ENCODE peak calls at places on chromosomes 13 and 19, in five cellular contexts. One of them, this sample, is unnamed.

GRCh38 chr19:19146000-19146608 is 7.8 kb upstream of the TMEM161A start:
- DNase-seq in AG04450: peak; percentile 29
- DNase-seq in GM23248: peak; percentile 52
- DNase-seq in testis: peak; percentile 82
- DNase-seq in upper lobe of right lung: peak; percentile 89
- DNase-seq in this sample: no peak

GRCh38 chr19:39474139-39474620 is 6.5 kb upstream of the TIMM50 start:
- DNase-seq in GM23248: peak; percentile 49
- DNase-seq in testis: peak; percentile 60
- DNase-seq in upper lobe of right lung: peak; percentile 82
- DNase-seq in AG04450: no peak
- DNase-seq in this sample: no peak

GRCh38 chr13:100541882-100542545 is 46.6 kb downstream of the GGACT start:
- DNase-seq in upper lobe of right lung: no peak
- DNase-seq in testis: no peak
- DNase-seq in AG04450: no peak
- DNase-seq in GM23248: no peak
- DNase-seq in this sample: no peak

GRCh38 chr19:31223805-31224534 is 125.3 kb downstream of the TSHZ3 start:
- DNase-seq in GM23248: peak; percentile 98
- DNase-seq in AG04450: peak; percentile 90
- DNase-seq in testis: no peak
- DNase-seq in upper lobe of right lung: no peak
- DNase-seq in this sample: peak; percentile 97

GRCh38 chr13:96053003-96053703 is at the start of gene UGGT2:
- DNase-seq in GM23248: peak; percentile 98
- DNase-seq in upper lobe of right lung: peak; percentile 98
- DNase-seq in testis: peak; percentile 96
- DNase-seq in AG04450: peak; percentile 88
- DNase-seq in this sample: peak; percentile 57

GRCh38 chr13:52851153-52851962 is 2.9 kb upstream of the PCDH8 start:
- DNase-seq in GM23248: peak; percentile 59
- DNase-seq in AG04450: no peak
- DNase-seq in testis: peak; percentile 67
- DNase-seq in upper lobe of right lung: peak; percentile 69
- DNase-seq in this sample: no peak

GRCh38 chr13:114096811-114097503 is 35.5 kb downstream of the RASA3 start:
- DNase-seq in testis: no peak
- DNase-seq in GM23248: no peak
- DNase-seq in AG04450: no peak
- DNase-seq in upper lobe of right lung: peak; percentile 52
- DNase-seq in this sample: no peak

GRCh38 chr19:17404015-17404414 is 1.4 kb downstream of the BST2 start:
- DNase-seq in upper lobe of right lung: no peak
- DNase-seq in GM23248: no peak
- DNase-seq in AG04450: no peak
- DNase-seq in testis: no peak
- DNase-seq in this sample: no peak

GRCh38 chr19:14167594-14168138 is 31.3 kb upstream of the ASF1B start:
- DNase-seq in AG04450: no peak
- DNase-seq in testis: no peak
- DNase-seq in upper lobe of right lung: no peak
- DNase-seq in GM23248: no peak
- DNase-seq in this sample: no peak

GRCh38 chr13:20714563-20715339 is 11.3 kb downstream of the IL17D start:
- DNase-seq in testis: peak; percentile 71
- DNase-seq in GM23248: peak; percentile 88
- DNase-seq in upper lobe of right lung: no peak
- DNase-seq in AG04450: peak; percentile 24
- DNase-seq in this sample: no peak

GRCh38 chr13:113815151-113816058 is 48.5 kb downstream of the GAS6 start:
- DNase-seq in testis: no peak
- DNase-seq in AG04450: no peak
- DNase-seq in GM23248: no peak
- DNase-seq in upper lobe of right lung: no peak
- DNase-seq in this sample: no peak

GRCh38 chr19:8213827-8214672 is 4.9 kb downstream of the CERS4 start:
- DNase-seq in upper lobe of right lung: no peak
- DNase-seq in AG04450: no peak
- DNase-seq in testis: no peak
- DNase-seq in GM23248: no peak
- DNase-seq in this sample: no peak

GRCh38 chr13:113742000-113742441 is 17.0 kb upstream of the TMEM255B start:
- DNase-seq in AG04450: no peak
- DNase-seq in testis: no peak
- DNase-seq in upper lobe of right lung: peak; percentile 74
- DNase-seq in GM23248: peak; percentile 84
- DNase-seq in this sample: no peak

GRCh38 chr13:114219406-114219805 is 15.3 kb upstream of the CDC16 start:
- DNase-seq in GM23248: no peak
- DNase-seq in upper lobe of right lung: no peak
- DNase-seq in AG04450: no peak
- DNase-seq in testis: no peak
- DNase-seq in this sample: no peak

GRCh38 chr19:52640916-52641315 is 2.8 kb upstream of the ZNF83 start:
- DNase-seq in AG04450: no peak
- DNase-seq in upper lobe of right lung: no peak
- DNase-seq in testis: peak; percentile 41
- DNase-seq in GM23248: peak; percentile 71
- DNase-seq in this sample: no peak

GRCh38 chr13:42283574-42283973 is 11.6 kb downstream of the AKAP11 start:
- DNase-seq in upper lobe of right lung: no peak
- DNase-seq in GM23248: no peak
- DNase-seq in testis: no peak
- DNase-seq in AG04450: no peak
- DNase-seq in this sample: no peak

GRCh38 chr13:89267734-89268133 is 1596.6 kb downstream of the SLITRK5 start:
- DNase-seq in upper lobe of right lung: no peak
- DNase-seq in GM23248: no peak
- DNase-seq in AG04450: no peak
- DNase-seq in testis: no peak
- DNase-seq in this sample: no peak

GRCh38 chr13:53068841-53069520 is 40.4 kb downstream of the OLFM4 start:
- DNase-seq in testis: no peak
- DNase-seq in upper lobe of right lung: no peak
- DNase-seq in GM23248: no peak
- DNase-seq in AG04450: no peak
- DNase-seq in this sample: no peak

GRCh38 chr19:47821460-47822020 is at the start of gene CRX:
- DNase-seq in upper lobe of right lung: no peak
- DNase-seq in testis: no peak
- DNase-seq in GM23248: no peak
- DNase-seq in AG04450: no peak
- DNase-seq in this sample: no peak

DNA sequence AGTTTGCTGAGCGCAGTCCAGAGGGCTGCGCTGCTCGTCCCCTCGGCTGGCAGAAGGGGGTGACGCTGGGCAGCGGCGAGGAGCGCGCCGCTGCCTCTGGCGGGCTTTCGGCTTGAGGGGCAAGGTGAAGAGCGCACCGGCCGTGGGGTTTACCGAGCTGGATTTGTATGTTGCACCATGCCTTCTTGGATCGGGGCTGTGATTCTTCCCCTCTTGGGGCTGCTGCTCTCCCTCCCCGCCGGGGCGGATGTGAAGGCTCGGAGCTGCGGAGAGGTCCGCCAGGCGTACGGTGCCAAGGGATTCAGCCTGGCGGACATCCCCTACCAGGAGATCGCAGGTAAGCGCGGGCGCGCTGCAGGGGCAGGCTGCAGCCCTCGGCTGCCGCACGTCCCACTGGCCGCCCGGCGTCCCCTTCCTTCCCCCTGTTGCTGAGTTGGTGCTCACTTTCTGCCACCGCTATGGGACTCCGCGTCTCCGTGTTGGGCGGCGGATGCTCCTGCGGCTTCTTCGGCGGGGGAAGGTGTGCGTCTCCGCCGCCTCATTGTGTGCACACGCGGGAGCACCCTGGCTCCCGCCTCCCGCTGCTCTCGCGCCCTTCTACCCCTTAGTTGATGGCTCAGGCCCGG is 786 bp downstream of the GPC6 start:
- DNase-seq in testis: peak; percentile 33
- DNase-seq in AG04450: no peak
- DNase-seq in upper lobe of right lung: no peak
- DNase-seq in GM23248: peak; percentile 72
- DNase-seq in this sample: no peak
- H3K4me3 ChIP-seq in testis: peak overlapping the region; percentile 61
- H3K4me3 ChIP-seq in AG04450: peak overlapping the region; percentile 80
- H3K4me3 ChIP-seq in upper lobe of right lung: peak overlapping the region; percentile 60
- H3K4me3 ChIP-seq in GM23248: peak overlapping the region; percentile 83
- H3K4me3 ChIP-seq in this sample: peak overlapping the region; percentile 74

GRCh38 chr19:5536337-5536894 is 31.3 kb downstream of the TINCR start:
- DNase-seq in upper lobe of right lung: peak; percentile 80
- DNase-seq in testis: peak; percentile 68
- DNase-seq in AG04450: no peak
- DNase-seq in GM23248: peak; percentile 65
- DNase-seq in this sample: no peak

GRCh38 chr19:5540208-5540607 is 27.5 kb downstream of the TINCR start:
- DNase-seq in AG04450: no peak
- DNase-seq in upper lobe of right lung: no peak
- DNase-seq in GM23248: no peak
- DNase-seq in testis: no peak
- DNase-seq in this sample: no peak

GRCh38 chr19:5537870-5538269 is 29.9 kb downstream of the TINCR start:
- DNase-seq in testis: no peak
- DNase-seq in AG04450: no peak
- DNase-seq in upper lobe of right lung: no peak
- DNase-seq in GM23248: no peak
- DNase-seq in this sample: no peak

GRCh38 chr19:5541456-5541855 is 26.3 kb downstream of the TINCR start:
- DNase-seq in upper lobe of right lung: no peak
- DNase-seq in AG04450: no peak
- DNase-seq in GM23248: no peak
- DNase-seq in testis: no peak
- DNase-seq in this sample: no peak

GRCh38 chr19:5539431-5539833 is 28.3 kb downstream of the TINCR start:
- DNase-seq in GM23248: no peak
- DNase-seq in upper lobe of right lung: no peak
- DNase-seq in AG04450: no peak
- DNase-seq in testis: no peak
- DNase-seq in this sample: no peak
- H3K4me3 ChIP-seq in GM23248: no peak overlapping the region
- H3K4me3 ChIP-seq in upper lobe of right lung: no peak overlapping the region
- H3K4me3 ChIP-seq in AG04450: no peak overlapping the region
- H3K4me3 ChIP-seq in testis: no peak overlapping the region
- H3K4me3 ChIP-seq in this sample: no peak overlapping the region

GRCh38 chr19:55676889-55677505 is 2.0 kb downstream of the EPN1 start:
- DNase-seq in GM23248: peak; percentile 23
- DNase-seq in AG04450: no peak
- DNase-seq in upper lobe of right lung: no peak
- DNase-seq in testis: no peak
- DNase-seq in this sample: no peak
- H3K4me3 ChIP-seq in GM23248: peak overlapping the region; percentile 93
- H3K4me3 ChIP-seq in AG04450: peak overlapping the region; percentile 5
- H3K4me3 ChIP-seq in upper lobe of right lung: peak overlapping the region; percentile 82
- H3K4me3 ChIP-seq in testis: no peak overlapping the region
- H3K4me3 ChIP-seq in this sample: no peak overlapping the region

GRCh38 chr13:93224545-93224944 is 2.1 kb upstream of the GPC6 start:
- DNase-seq in upper lobe of right lung: no peak
- DNase-seq in GM23248: peak; percentile 6
- DNase-seq in testis: no peak
- DNase-seq in AG04450: no peak
- DNase-seq in this sample: no peak

GRCh38 chr13:93227906-93228801 is 1.5 kb downstream of the GPC6 start:
- DNase-seq in upper lobe of right lung: peak; percentile 72
- DNase-seq in GM23248: peak; percentile 90
- DNase-seq in testis: peak; percentile 55
- DNase-seq in AG04450: no peak
- DNase-seq in this sample: no peak

GRCh38 chr13:93225610-93226009 is 997 bp upstream of the GPC6 start:
- DNase-seq in GM23248: peak; percentile 17
- DNase-seq in upper lobe of right lung: no peak
- DNase-seq in AG04450: no peak
- DNase-seq in testis: no peak
- DNase-seq in this sample: no peak

GRCh38 chr13:93226065-93226622 is 463 bp upstream of the GPC6 start:
- DNase-seq in testis: no peak
- DNase-seq in AG04450: no peak
- DNase-seq in upper lobe of right lung: no peak
- DNase-seq in GM23248: no peak
- DNase-seq in this sample: no peak

DNA sequence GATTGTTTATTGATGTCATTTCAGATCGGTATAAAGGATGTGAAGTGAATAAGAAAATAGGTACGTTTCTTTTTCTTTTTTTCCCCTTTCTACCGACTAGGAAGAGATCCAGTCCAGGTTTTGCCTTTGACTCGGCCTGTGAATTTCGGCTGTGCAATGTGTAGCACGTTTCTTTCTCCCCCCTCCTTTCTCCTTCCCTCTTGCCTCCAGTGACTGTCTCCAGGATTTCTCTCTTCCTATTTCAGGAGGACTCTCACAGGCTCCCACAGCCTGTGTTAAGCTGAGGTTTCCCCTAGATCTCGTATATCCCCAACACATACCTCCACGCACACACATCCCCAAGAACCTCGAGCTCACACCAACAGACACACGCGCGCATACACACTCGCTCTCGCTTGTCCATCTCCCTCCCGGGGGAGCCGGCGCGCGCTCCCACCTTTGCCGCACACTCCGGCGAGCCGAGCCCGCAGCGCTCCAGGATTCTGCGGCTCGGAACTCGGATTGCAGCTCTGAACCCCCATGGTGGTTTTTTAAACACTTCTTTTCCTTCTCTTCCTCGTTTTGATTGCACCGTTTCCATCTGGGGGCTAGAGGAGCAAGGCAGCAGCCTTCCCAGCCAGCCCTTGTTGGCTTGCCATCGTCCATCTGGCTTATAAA is at the start of gene GPC6:
- DNase-seq in upper lobe of right lung: no peak
- DNase-seq in GM23248: peak; percentile 90
- DNase-seq in AG04450: peak; percentile 88
- DNase-seq in testis: peak; percentile 43
- DNase-seq in this sample: no peak
- H3K4me3 ChIP-seq in upper lobe of right lung: peak within 1 kb of the TSS; percentile 60
- H3K4me3 ChIP-seq in GM23248: peak within 1 kb of the TSS; percentile 83
- H3K4me3 ChIP-seq in AG04450: peak within 1 kb of the TSS; percentile 80
- H3K4me3 ChIP-seq in testis: peak within 1 kb of the TSS; percentile 61
- H3K4me3 ChIP-seq in this sample: peak within 1 kb of the TSS; percentile 74

GRCh38 chr19:54630784-54631183 is 500 bp downstream of the LILRB1 start:
- DNase-seq in upper lobe of right lung: no peak
- DNase-seq in GM23248: no peak
- DNase-seq in testis: no peak
- DNase-seq in AG04450: no peak
- DNase-seq in this sample: no peak
- H3K4me3 ChIP-seq in upper lobe of right lung: peak overlapping the region; percentile 32
- H3K4me3 ChIP-seq in GM23248: no peak overlapping the region
- H3K4me3 ChIP-seq in testis: no peak overlapping the region
- H3K4me3 ChIP-seq in AG04450: no peak overlapping the region
- H3K4me3 ChIP-seq in this sample: no peak overlapping the region

GRCh38 chr19:3801412-3802096 is 15.4 kb upstream of the MATK start:
- DNase-seq in testis: peak; percentile 36
- DNase-seq in AG04450: no peak
- DNase-seq in GM23248: peak; percentile 45
- DNase-seq in upper lobe of right lung: no peak
- DNase-seq in this sample: no peak
- H3K4me3 ChIP-seq in testis: peak overlapping the region; percentile 3
- H3K4me3 ChIP-seq in AG04450: peak overlapping the region; percentile 15
- H3K4me3 ChIP-seq in GM23248: peak overlapping the region; percentile 22
- H3K4me3 ChIP-seq in upper lobe of right lung: no peak overlapping the region
- H3K4me3 ChIP-seq in this sample: peak overlapping the region; percentile 15

This sample was measured in AG04449.